ENCODE peak calls at places on chromosome 11, in five cellular contexts. One of them, this sample, is unnamed.

GRCh38 chr11:116857316-116857715 is 19.9 kb upstream of the APOA1 start:
- DNase-seq in chondrocyte: no peak
- DNase-seq in fibroblast of pulmonary artery: peak; percentile 42
- DNase-seq in HT-29: no peak
- DNase-seq in activated T-helper 2 cell treated with anti-CD3 and anti-CD28 coated beads, Interferon-gamma antibody, Interleukin-2, Interleukin-4, amounts not matched to agents 10 μg/mL and 5 μg/mL and 100 μg/mL, durations not matched to agents 14 hours and 24 hours and 36 hours: no peak
- DNase-seq in this sample: no peak

GRCh38 chr11:44634401-44635281 is 69.2 kb downstream of the CD82 start:
- DNase-seq in chondrocyte: peak; percentile 80
- DNase-seq in fibroblast of pulmonary artery: peak; percentile 75
- DNase-seq in HT-29: peak; percentile 17
- DNase-seq in activated T-helper 2 cell treated with anti-CD3 and anti-CD28 coated beads, Interferon-gamma antibody, Interleukin-2, Interleukin-4, amounts not matched to agents 10 μg/mL and 5 μg/mL and 100 μg/mL, durations not matched to agents 14 hours and 24 hours and 36 hours: peak; percentile 4
- DNase-seq in this sample: peak; percentile 74

GRCh38 chr11:123406441-123407123 is 23.5 kb upstream of the GRAMD1B start:
- DNase-seq in HT-29: no peak
- DNase-seq in activated T-helper 2 cell treated with anti-CD3 and anti-CD28 coated beads, Interferon-gamma antibody, Interleukin-2, Interleukin-4, amounts not matched to agents 10 μg/mL and 5 μg/mL and 100 μg/mL, durations not matched to agents 14 hours and 24 hours and 36 hours: no peak
- DNase-seq in fibroblast of pulmonary artery: no peak
- DNase-seq in chondrocyte: no peak
- DNase-seq in this sample: no peak

GRCh38 chr11:38256436-38256835 is 1658.4 kb upstream of the RAG2 start:
- DNase-seq in chondrocyte: no peak
- DNase-seq in HT-29: no peak
- DNase-seq in activated T-helper 2 cell treated with anti-CD3 and anti-CD28 coated beads, Interferon-gamma antibody, Interleukin-2, Interleukin-4, amounts not matched to agents 10 μg/mL and 5 μg/mL and 100 μg/mL, durations not matched to agents 14 hours and 24 hours and 36 hours: no peak
- DNase-seq in fibroblast of pulmonary artery: no peak
- DNase-seq in this sample: no peak

GRCh38 chr11:33268945-33269567 is 11.9 kb downstream of the HIPK3 start:
- DNase-seq in activated T-helper 2 cell treated with anti-CD3 and anti-CD28 coated beads, Interferon-gamma antibody, Interleukin-2, Interleukin-4, amounts not matched to agents 10 μg/mL and 5 μg/mL and 100 μg/mL, durations not matched to agents 14 hours and 24 hours and 36 hours: no peak
- DNase-seq in fibroblast of pulmonary artery: peak; percentile 56
- DNase-seq in chondrocyte: no peak
- DNase-seq in HT-29: no peak
- DNase-seq in this sample: no peak

GRCh38 chr11:129146196-129146595 is 45.9 kb downstream of the ARHGAP32 start:
- DNase-seq in fibroblast of pulmonary artery: peak; percentile 33
- DNase-seq in HT-29: peak; percentile 43
- DNase-seq in activated T-helper 2 cell treated with anti-CD3 and anti-CD28 coated beads, Interferon-gamma antibody, Interleukin-2, Interleukin-4, amounts not matched to agents 10 μg/mL and 5 μg/mL and 100 μg/mL, durations not matched to agents 14 hours and 24 hours and 36 hours: no peak
- DNase-seq in chondrocyte: no peak
- DNase-seq in this sample: no peak

GRCh38 chr11:76666408-76666807 is 4.1 kb downstream of the LRRC32 start:
- DNase-seq in chondrocyte: peak; percentile 88
- DNase-seq in fibroblast of pulmonary artery: peak; percentile 50
- DNase-seq in activated T-helper 2 cell treated with anti-CD3 and anti-CD28 coated beads, Interferon-gamma antibody, Interleukin-2, Interleukin-4, amounts not matched to agents 10 μg/mL and 5 μg/mL and 100 μg/mL, durations not matched to agents 14 hours and 24 hours and 36 hours: no peak
- DNase-seq in HT-29: no peak
- DNase-seq in this sample: no peak

GRCh38 chr11:3188496-3189192 is 23.5 kb upstream of the OSBPL5 start:
- DNase-seq in fibroblast of pulmonary artery: no peak
- DNase-seq in chondrocyte: no peak
- DNase-seq in activated T-helper 2 cell treated with anti-CD3 and anti-CD28 coated beads, Interferon-gamma antibody, Interleukin-2, Interleukin-4, amounts not matched to agents 10 μg/mL and 5 μg/mL and 100 μg/mL, durations not matched to agents 14 hours and 24 hours and 36 hours: no peak
- DNase-seq in HT-29: no peak
- DNase-seq in this sample: no peak

GRCh38 chr11:130847517-130847916 is 68.8 kb downstream of the SNX19 start:
- DNase-seq in HT-29: peak; percentile 20
- DNase-seq in activated T-helper 2 cell treated with anti-CD3 and anti-CD28 coated beads, Interferon-gamma antibody, Interleukin-2, Interleukin-4, amounts not matched to agents 10 μg/mL and 5 μg/mL and 100 μg/mL, durations not matched to agents 14 hours and 24 hours and 36 hours: no peak
- DNase-seq in fibroblast of pulmonary artery: peak; percentile 75
- DNase-seq in chondrocyte: no peak
- DNase-seq in this sample: peak; percentile 36

GRCh38 chr11:62552465-62552782 is 5.8 kb upstream of the AHNAK start:
- DNase-seq in HT-29: peak; percentile 79
- DNase-seq in fibroblast of pulmonary artery: no peak
- DNase-seq in chondrocyte: no peak
- DNase-seq in activated T-helper 2 cell treated with anti-CD3 and anti-CD28 coated beads, Interferon-gamma antibody, Interleukin-2, Interleukin-4, amounts not matched to agents 10 μg/mL and 5 μg/mL and 100 μg/mL, durations not matched to agents 14 hours and 24 hours and 36 hours: no peak
- DNase-seq in this sample: peak; percentile 39

GRCh38 chr11:83092488-83093384 is 21.0 kb upstream of the RAB30 start:
- DNase-seq in HT-29: peak; percentile 93
- DNase-seq in chondrocyte: no peak
- DNase-seq in fibroblast of pulmonary artery: no peak
- DNase-seq in activated T-helper 2 cell treated with anti-CD3 and anti-CD28 coated beads, Interferon-gamma antibody, Interleukin-2, Interleukin-4, amounts not matched to agents 10 μg/mL and 5 μg/mL and 100 μg/mL, durations not matched to agents 14 hours and 24 hours and 36 hours: no peak
- DNase-seq in this sample: peak; percentile 50

GRCh38 chr11:124788521-124788920 is 11.7 kb downstream of the MSANTD2 start:
- DNase-seq in HT-29: no peak
- DNase-seq in fibroblast of pulmonary artery: no peak
- DNase-seq in activated T-helper 2 cell treated with anti-CD3 and anti-CD28 coated beads, Interferon-gamma antibody, Interleukin-2, Interleukin-4, amounts not matched to agents 10 μg/mL and 5 μg/mL and 100 μg/mL, durations not matched to agents 14 hours and 24 hours and 36 hours: no peak
- DNase-seq in chondrocyte: no peak
- DNase-seq in this sample: no peak

GRCh38 chr11:66476841-66477251 is 3.4 kb upstream of the DPP3 start:
- DNase-seq in chondrocyte: no peak
- DNase-seq in fibroblast of pulmonary artery: no peak
- DNase-seq in HT-29: no peak
- DNase-seq in activated T-helper 2 cell treated with anti-CD3 and anti-CD28 coated beads, Interferon-gamma antibody, Interleukin-2, Interleukin-4, amounts not matched to agents 10 μg/mL and 5 μg/mL and 100 μg/mL, durations not matched to agents 14 hours and 24 hours and 36 hours: no peak
- DNase-seq in this sample: no peak

GRCh38 chr11:8709002-8709672 is 26.5 kb downstream of the RPL27A start:
- DNase-seq in activated T-helper 2 cell treated with anti-CD3 and anti-CD28 coated beads, Interferon-gamma antibody, Interleukin-2, Interleukin-4, amounts not matched to agents 10 μg/mL and 5 μg/mL and 100 μg/mL, durations not matched to agents 14 hours and 24 hours and 36 hours: no peak
- DNase-seq in HT-29: no peak
- DNase-seq in chondrocyte: no peak
- DNase-seq in fibroblast of pulmonary artery: peak; percentile 84
- DNase-seq in this sample: no peak

GRCh38 chr11:1023811-1024596 is 12.5 kb downstream of the MUC6 start:
- DNase-seq in HT-29: no peak
- DNase-seq in activated T-helper 2 cell treated with anti-CD3 and anti-CD28 coated beads, Interferon-gamma antibody, Interleukin-2, Interleukin-4, amounts not matched to agents 10 μg/mL and 5 μg/mL and 100 μg/mL, durations not matched to agents 14 hours and 24 hours and 36 hours: no peak
- DNase-seq in fibroblast of pulmonary artery: no peak
- DNase-seq in chondrocyte: no peak
- DNase-seq in this sample: no peak

GRCh38 chr11:2581151-2581930 is 118.5 kb downstream of the KCNQ1OT1 start:
- DNase-seq in fibroblast of pulmonary artery: no peak
- DNase-seq in HT-29: no peak
- DNase-seq in activated T-helper 2 cell treated with anti-CD3 and anti-CD28 coated beads, Interferon-gamma antibody, Interleukin-2, Interleukin-4, amounts not matched to agents 10 μg/mL and 5 μg/mL and 100 μg/mL, durations not matched to agents 14 hours and 24 hours and 36 hours: no peak
- DNase-seq in chondrocyte: peak; percentile 91
- DNase-seq in this sample: no peak

GRCh38 chr11:102925988-102926387 is 29.5 kb downstream of the MMP13 start:
- DNase-seq in activated T-helper 2 cell treated with anti-CD3 and anti-CD28 coated beads, Interferon-gamma antibody, Interleukin-2, Interleukin-4, amounts not matched to agents 10 μg/mL and 5 μg/mL and 100 μg/mL, durations not matched to agents 14 hours and 24 hours and 36 hours: no peak
- DNase-seq in HT-29: no peak
- DNase-seq in fibroblast of pulmonary artery: no peak
- DNase-seq in chondrocyte: no peak
- DNase-seq in this sample: no peak

GRCh38 chr11:3810951-3811350 is 2.6 kb downstream of the PGAP2 start:
- DNase-seq in chondrocyte: no peak
- DNase-seq in fibroblast of pulmonary artery: no peak
- DNase-seq in HT-29: no peak
- DNase-seq in activated T-helper 2 cell treated with anti-CD3 and anti-CD28 coated beads, Interferon-gamma antibody, Interleukin-2, Interleukin-4, amounts not matched to agents 10 μg/mL and 5 μg/mL and 100 μg/mL, durations not matched to agents 14 hours and 24 hours and 36 hours: no peak
- DNase-seq in this sample: no peak

GRCh38 chr11:7894251-7894650 is 36.8 kb downstream of the OR10A6 start:
- DNase-seq in chondrocyte: no peak
- DNase-seq in activated T-helper 2 cell treated with anti-CD3 and anti-CD28 coated beads, Interferon-gamma antibody, Interleukin-2, Interleukin-4, amounts not matched to agents 10 μg/mL and 5 μg/mL and 100 μg/mL, durations not matched to agents 14 hours and 24 hours and 36 hours: no peak
- DNase-seq in HT-29: no peak
- DNase-seq in fibroblast of pulmonary artery: no peak
- DNase-seq in this sample: no peak

GRCh38 chr11:129814244-129814992 is 1.2 kb upstream of the TMEM45B start:
- DNase-seq in HT-29: peak; percentile 31
- DNase-seq in chondrocyte: no peak
- DNase-seq in fibroblast of pulmonary artery: no peak
- DNase-seq in activated T-helper 2 cell treated with anti-CD3 and anti-CD28 coated beads, Interferon-gamma antibody, Interleukin-2, Interleukin-4, amounts not matched to agents 10 μg/mL and 5 μg/mL and 100 μg/mL, durations not matched to agents 14 hours and 24 hours and 36 hours: peak; percentile 52
- DNase-seq in this sample: no peak

GRCh38 chr11:123454060-123454651 is 24.1 kb downstream of the GRAMD1B start:
- DNase-seq in fibroblast of pulmonary artery: peak; percentile 96
- DNase-seq in activated T-helper 2 cell treated with anti-CD3 and anti-CD28 coated beads, Interferon-gamma antibody, Interleukin-2, Interleukin-4, amounts not matched to agents 10 μg/mL and 5 μg/mL and 100 μg/mL, durations not matched to agents 14 hours and 24 hours and 36 hours: peak; percentile 73
- DNase-seq in chondrocyte: no peak
- DNase-seq in HT-29: no peak
- DNase-seq in this sample: no peak